ENCODE peak calls at places on chromosomes 4 and X, in seven cellular contexts. One of them, this sample, is unnamed.

GRCh38 chrX:131227608-131228007 is 61.5 kb downstream of the IGSF1 start:
- DNase-seq in choroid plexus epithelial cell: no peak
- DNase-seq in transverse colon: no peak
- DNase-seq in astrocyte of the cerebellum: no peak
- DNase-seq in MG63: no peak
- DNase-seq in esophagus squamous epithelium: no peak
- DNase-seq in adipocyte: no peak
- DNase-seq in this sample: no peak

GRCh38 chr4:67288964-67289363 is 256.3 kb downstream of the CENPC start:
- DNase-seq in esophagus squamous epithelium: no peak
- DNase-seq in astrocyte of the cerebellum: no peak
- DNase-seq in transverse colon: no peak
- DNase-seq in choroid plexus epithelial cell: peak; percentile 2
- DNase-seq in MG63: no peak
- DNase-seq in adipocyte: peak; percentile 50
- DNase-seq in this sample: peak; percentile 7

GRCh38 chr4:2515835-2516550 is 20.5 kb upstream of the FAM193A start:
- DNase-seq in MG63: no peak
- DNase-seq in adipocyte: no peak
- DNase-seq in choroid plexus epithelial cell: peak; percentile 35
- DNase-seq in transverse colon: no peak
- DNase-seq in esophagus squamous epithelium: no peak
- DNase-seq in astrocyte of the cerebellum: no peak
- DNase-seq in this sample: no peak

GRCh38 chrX:52078133-52078532 is 9.2 kb upstream of the MAGED4B start:
- DNase-seq in esophagus squamous epithelium: no peak
- DNase-seq in MG63: no peak
- DNase-seq in astrocyte of the cerebellum: no peak
- DNase-seq in choroid plexus epithelial cell: no peak
- DNase-seq in adipocyte: no peak
- DNase-seq in transverse colon: no peak
- DNase-seq in this sample: no peak

GRCh38 chr4:158826882-158827281 is 58.1 kb downstream of the FNIP2 start:
- DNase-seq in esophagus squamous epithelium: no peak
- DNase-seq in choroid plexus epithelial cell: no peak
- DNase-seq in adipocyte: no peak
- DNase-seq in MG63: no peak
- DNase-seq in astrocyte of the cerebellum: no peak
- DNase-seq in transverse colon: peak; percentile 55
- DNase-seq in this sample: no peak

GRCh38 chr4:6469144-6469543 is 3.3 kb downstream of the PPP2R2C start:
- DNase-seq in esophagus squamous epithelium: no peak
- DNase-seq in choroid plexus epithelial cell: no peak
- DNase-seq in transverse colon: no peak
- DNase-seq in astrocyte of the cerebellum: no peak
- DNase-seq in adipocyte: no peak
- DNase-seq in MG63: no peak
- DNase-seq in this sample: no peak

GRCh38 chr4:166996216-166996615 is 238.1 kb downstream of the SPOCK3 start:
- DNase-seq in transverse colon: no peak
- DNase-seq in astrocyte of the cerebellum: no peak
- DNase-seq in choroid plexus epithelial cell: no peak
- DNase-seq in adipocyte: no peak
- DNase-seq in esophagus squamous epithelium: no peak
- DNase-seq in MG63: no peak
- DNase-seq in this sample: no peak

GRCh38 chr4:88008133-88008621 is 742 bp downstream of the PKD2 start:
- DNase-seq in transverse colon: peak; percentile 34
- DNase-seq in choroid plexus epithelial cell: peak; percentile 52
- DNase-seq in astrocyte of the cerebellum: no peak
- DNase-seq in adipocyte: peak; percentile 78
- DNase-seq in MG63: peak; percentile 51
- DNase-seq in esophagus squamous epithelium: no peak
- DNase-seq in this sample: peak; percentile 59

GRCh38 chr4:36165256-36166005 is 78.9 kb downstream of the ARAP2 start:
- DNase-seq in choroid plexus epithelial cell: peak; percentile 39
- DNase-seq in MG63: no peak
- DNase-seq in esophagus squamous epithelium: no peak
- DNase-seq in transverse colon: no peak
- DNase-seq in astrocyte of the cerebellum: peak; percentile 27
- DNase-seq in adipocyte: no peak
- DNase-seq in this sample: no peak

GRCh38 chrX:138872537-138872936 is 161.0 kb upstream of the FGF13 start:
- DNase-seq in MG63: no peak
- DNase-seq in adipocyte: no peak
- DNase-seq in choroid plexus epithelial cell: no peak
- DNase-seq in astrocyte of the cerebellum: no peak
- DNase-seq in transverse colon: no peak
- DNase-seq in esophagus squamous epithelium: no peak
- DNase-seq in this sample: no peak

GRCh38 chrX:22577181-22577580 is 304.5 kb downstream of the CBLL2 start:
- DNase-seq in MG63: peak; percentile 62
- DNase-seq in esophagus squamous epithelium: no peak
- DNase-seq in choroid plexus epithelial cell: peak; percentile 41
- DNase-seq in transverse colon: no peak
- DNase-seq in astrocyte of the cerebellum: peak; percentile 13
- DNase-seq in adipocyte: peak; percentile 64
- DNase-seq in this sample: peak; percentile 4

GRCh38 chr4:164526916-164527315 is 227.0 kb upstream of the SMIM31 start:
- DNase-seq in transverse colon: no peak
- DNase-seq in adipocyte: no peak
- DNase-seq in choroid plexus epithelial cell: no peak
- DNase-seq in MG63: no peak
- DNase-seq in astrocyte of the cerebellum: no peak
- DNase-seq in esophagus squamous epithelium: no peak
- DNase-seq in this sample: no peak

GRCh38 chrX:7334253-7334935 is 186.4 kb upstream of the PUDP start:
- DNase-seq in MG63: peak; percentile 42
- DNase-seq in adipocyte: peak; percentile 78
- DNase-seq in astrocyte of the cerebellum: peak; percentile 34
- DNase-seq in esophagus squamous epithelium: no peak
- DNase-seq in transverse colon: no peak
- DNase-seq in choroid plexus epithelial cell: peak; percentile 72
- DNase-seq in this sample: peak; percentile 70

GRCh38 chr4:73615613-73616012 is 4.6 kb downstream of the RASSF6 start:
- DNase-seq in astrocyte of the cerebellum: no peak
- DNase-seq in transverse colon: no peak
- DNase-seq in adipocyte: no peak
- DNase-seq in esophagus squamous epithelium: no peak
- DNase-seq in MG63: no peak
- DNase-seq in choroid plexus epithelial cell: peak; percentile 39
- DNase-seq in this sample: no peak

GRCh38 chr4:122341906-122342305 is 36.9 kb upstream of the ADAD1 start:
- DNase-seq in MG63: peak; percentile 41
- DNase-seq in esophagus squamous epithelium: no peak
- DNase-seq in transverse colon: no peak
- DNase-seq in choroid plexus epithelial cell: peak; percentile 80
- DNase-seq in astrocyte of the cerebellum: no peak
- DNase-seq in adipocyte: peak; percentile 77
- DNase-seq in this sample: no peak

GRCh38 chr4:70703695-70704332 is 15.5 kb downstream of the UTP3 start:
- DNase-seq in astrocyte of the cerebellum: no peak
- DNase-seq in choroid plexus epithelial cell: peak; percentile 44
- DNase-seq in transverse colon: peak; percentile 18
- DNase-seq in MG63: no peak
- DNase-seq in esophagus squamous epithelium: no peak
- DNase-seq in adipocyte: peak; percentile 77
- DNase-seq in this sample: peak; percentile 10

GRCh38 chr4:76588268-76588667 is 153.2 kb downstream of the SHROOM3 start:
- DNase-seq in adipocyte: no peak
- DNase-seq in astrocyte of the cerebellum: no peak
- DNase-seq in transverse colon: no peak
- DNase-seq in MG63: no peak
- DNase-seq in esophagus squamous epithelium: no peak
- DNase-seq in choroid plexus epithelial cell: no peak
- DNase-seq in this sample: no peak

GRCh38 chr4:169293343-169294176 is 22.8 kb upstream of the SH3RF1 start:
- DNase-seq in esophagus squamous epithelium: no peak
- DNase-seq in astrocyte of the cerebellum: no peak
- DNase-seq in adipocyte: no peak
- DNase-seq in choroid plexus epithelial cell: no peak
- DNase-seq in MG63: no peak
- DNase-seq in transverse colon: no peak
- DNase-seq in this sample: no peak

DNA sequence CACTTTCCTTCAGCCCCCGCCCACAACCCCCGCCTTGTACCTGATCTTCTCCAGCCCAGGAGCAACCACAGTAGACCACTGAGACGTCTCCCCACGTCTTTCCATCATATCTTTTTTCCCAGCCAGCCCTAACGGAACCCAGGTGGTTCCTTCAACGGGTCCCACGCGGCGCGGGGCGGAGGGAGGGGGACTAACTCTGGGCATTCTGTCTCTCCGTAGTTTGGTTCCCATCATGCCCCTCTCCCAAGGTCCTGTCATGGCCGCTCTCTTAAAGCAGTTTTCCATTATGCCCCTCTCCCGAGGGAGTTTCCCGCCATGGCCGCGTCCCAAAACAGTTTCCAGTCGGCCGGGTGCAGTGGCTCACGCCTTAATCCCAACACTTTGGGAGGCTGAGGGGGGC is 21.5 kb upstream of the TBL1X start:
- DNase-seq in esophagus squamous epithelium: no peak
- DNase-seq in adipocyte: no peak
- DNase-seq in astrocyte of the cerebellum: no peak
- DNase-seq in transverse colon: no peak
- DNase-seq in choroid plexus epithelial cell: no peak
- DNase-seq in MG63: no peak
- DNase-seq in this sample: no peak
- H3K4me3 ChIP-seq in esophagus squamous epithelium: no peak overlapping the region
- H3K4me3 ChIP-seq in adipocyte: no peak overlapping the region
- H3K4me3 ChIP-seq in astrocyte of the cerebellum: no peak overlapping the region
- H3K4me3 ChIP-seq in transverse colon: no peak overlapping the region
- H3K4me3 ChIP-seq in choroid plexus epithelial cell: no peak overlapping the region
- H3K4me3 ChIP-seq in MG63: no peak overlapping the region
- H3K4me3 ChIP-seq in this sample: no peak overlapping the region

DNA sequence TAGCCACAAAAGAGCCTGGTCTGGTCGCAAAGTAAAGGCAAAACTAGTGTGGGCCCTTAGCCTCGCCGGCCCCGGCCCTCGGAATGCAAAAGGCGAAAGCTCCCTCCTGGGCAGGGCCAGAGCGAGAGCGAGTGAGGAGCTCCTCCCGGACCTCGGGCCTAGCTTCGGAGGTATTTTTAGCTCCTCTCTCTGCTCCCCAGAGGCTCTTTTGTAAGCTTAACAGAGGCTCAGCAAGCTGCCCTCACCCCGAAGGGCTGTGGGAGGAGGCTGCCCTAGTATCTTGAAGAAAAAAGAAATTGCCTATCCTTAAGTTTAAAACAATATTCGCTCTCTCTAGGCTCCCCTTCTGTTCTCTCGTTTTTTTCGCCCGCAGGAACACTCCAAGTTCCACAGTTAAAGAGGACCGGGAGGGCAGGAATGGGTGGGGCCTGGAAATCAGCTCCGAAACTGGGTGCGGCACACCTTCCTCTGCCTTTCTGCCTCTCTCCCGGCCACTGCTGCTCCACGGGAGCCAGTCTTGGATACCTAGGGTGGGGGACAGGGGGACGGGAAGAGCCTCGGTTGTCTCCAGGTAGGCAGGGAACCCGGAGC is 12.2 kb downstream of the HAND2 start:
- DNase-seq in choroid plexus epithelial cell: no peak
- DNase-seq in esophagus squamous epithelium: no peak
- DNase-seq in adipocyte: no peak
- DNase-seq in MG63: no peak
- DNase-seq in astrocyte of the cerebellum: no peak
- DNase-seq in transverse colon: peak; percentile 50
- DNase-seq in this sample: no peak
- H3K4me3 ChIP-seq in choroid plexus epithelial cell: no peak overlapping the region
- H3K4me3 ChIP-seq in esophagus squamous epithelium: no peak overlapping the region
- H3K4me3 ChIP-seq in adipocyte: no peak overlapping the region
- H3K4me3 ChIP-seq in MG63: no peak overlapping the region
- H3K4me3 ChIP-seq in astrocyte of the cerebellum: no peak overlapping the region
- H3K4me3 ChIP-seq in transverse colon: peak overlapping the region; percentile 40
- H3K4me3 ChIP-seq in this sample: no peak overlapping the region

GRCh38 chr4:186557061-186557460 is 1.7 kb upstream of the MTNR1A start:
- DNase-seq in transverse colon: no peak
- DNase-seq in esophagus squamous epithelium: no peak
- DNase-seq in astrocyte of the cerebellum: no peak
- DNase-seq in adipocyte: no peak
- DNase-seq in choroid plexus epithelial cell: no peak
- DNase-seq in MG63: no peak
- DNase-seq in this sample: peak; percentile 50

GRCh38 chr4:186554485-186554884 is 882 bp downstream of the MTNR1A start:
- DNase-seq in esophagus squamous epithelium: no peak
- DNase-seq in choroid plexus epithelial cell: peak; percentile 38
- DNase-seq in astrocyte of the cerebellum: no peak
- DNase-seq in adipocyte: peak; percentile 25
- DNase-seq in transverse colon: peak; percentile 82
- DNase-seq in MG63: no peak
- DNase-seq in this sample: peak; percentile 58

GRCh38 chr4:186553717-186554116 is 1.6 kb downstream of the MTNR1A start:
- DNase-seq in esophagus squamous epithelium: no peak
- DNase-seq in MG63: no peak
- DNase-seq in transverse colon: peak; percentile 57
- DNase-seq in astrocyte of the cerebellum: no peak
- DNase-seq in adipocyte: no peak
- DNase-seq in choroid plexus epithelial cell: no peak
- DNase-seq in this sample: peak; percentile 22

GRCh38 chr4:186557486-186557885 is 2.1 kb upstream of the MTNR1A start:
- DNase-seq in adipocyte: peak; percentile 47
- DNase-seq in transverse colon: no peak
- DNase-seq in astrocyte of the cerebellum: no peak
- DNase-seq in MG63: no peak
- DNase-seq in esophagus squamous epithelium: no peak
- DNase-seq in choroid plexus epithelial cell: peak; percentile 43
- DNase-seq in this sample: no peak

GRCh38 chr4:186554890-186555827 is at the start of gene MTNR1A:
- DNase-seq in astrocyte of the cerebellum: no peak
- DNase-seq in MG63: no peak
- DNase-seq in transverse colon: peak; percentile 63
- DNase-seq in esophagus squamous epithelium: no peak
- DNase-seq in choroid plexus epithelial cell: peak; percentile 13
- DNase-seq in adipocyte: peak; percentile 15
- DNase-seq in this sample: peak; percentile 62
- H3K4me3 ChIP-seq in astrocyte of the cerebellum: peak within 1 kb of the TSS; percentile 43
- H3K4me3 ChIP-seq in MG63: peak within 1 kb of the TSS; percentile 24
- H3K4me3 ChIP-seq in transverse colon: peak within 1 kb of the TSS; percentile 60
- H3K4me3 ChIP-seq in esophagus squamous epithelium: peak within 1 kb of the TSS; percentile 13
- H3K4me3 ChIP-seq in choroid plexus epithelial cell: peak within 1 kb of the TSS; percentile 41
- H3K4me3 ChIP-seq in adipocyte: peak within 1 kb of the TSS; percentile 67
- H3K4me3 ChIP-seq in this sample: peak within 1 kb of the TSS; percentile 48

DNA sequence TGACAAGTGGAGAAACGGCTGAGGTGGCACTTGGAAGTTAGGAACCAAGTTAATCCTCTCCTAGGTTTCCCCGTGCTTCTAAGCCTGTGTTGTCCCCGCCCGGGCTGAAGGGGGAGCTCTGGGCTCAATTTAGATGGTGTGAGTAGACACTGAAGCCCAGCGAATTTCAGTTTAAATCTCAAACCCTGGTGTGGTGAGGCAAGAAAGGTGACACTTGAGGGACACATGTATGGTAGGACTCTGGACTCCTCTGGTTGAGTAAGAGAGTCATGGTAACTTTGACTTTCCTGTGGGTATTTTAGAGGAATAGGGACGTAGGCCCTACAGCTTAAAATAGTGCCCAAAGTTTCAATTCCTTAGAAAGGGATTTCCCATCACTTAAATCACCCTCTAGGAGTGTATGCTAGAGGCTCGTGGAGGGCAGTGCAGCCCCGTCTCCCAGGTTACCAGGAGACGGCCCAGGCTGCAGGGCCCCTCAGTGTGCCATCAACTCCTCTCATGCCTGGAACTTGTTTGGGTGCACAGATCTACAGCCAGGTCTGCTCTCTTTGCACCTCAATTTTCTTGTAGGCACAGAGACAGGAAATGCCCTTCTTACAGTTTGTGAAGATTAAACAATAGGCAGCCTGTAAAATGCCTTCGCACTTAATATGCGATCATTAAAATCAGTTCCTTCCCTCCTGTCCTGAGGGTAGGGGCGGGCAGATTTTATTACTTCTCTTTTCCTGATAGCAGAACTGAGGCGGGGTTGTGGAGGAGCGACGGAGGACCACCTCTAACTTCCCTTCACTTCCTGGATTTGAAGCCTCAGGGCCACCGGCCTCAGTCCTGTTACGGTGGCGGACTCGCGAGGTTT is 23.9 kb downstream of the HAND2 start:
- DNase-seq in adipocyte: peak; percentile 77
- DNase-seq in transverse colon: peak; percentile 63
- DNase-seq in MG63: no peak
- DNase-seq in choroid plexus epithelial cell: peak; percentile 49
- DNase-seq in astrocyte of the cerebellum: no peak
- DNase-seq in esophagus squamous epithelium: no peak
- DNase-seq in this sample: no peak
- H3K4me3 ChIP-seq in adipocyte: no peak overlapping the region
- H3K4me3 ChIP-seq in transverse colon: peak overlapping the region; percentile 10
- H3K4me3 ChIP-seq in MG63: no peak overlapping the region
- H3K4me3 ChIP-seq in choroid plexus epithelial cell: peak overlapping the region; percentile 5
- H3K4me3 ChIP-seq in astrocyte of the cerebellum: no peak overlapping the region
- H3K4me3 ChIP-seq in esophagus squamous epithelium: no peak overlapping the region
- H3K4me3 ChIP-seq in this sample: no peak overlapping the region